ENCODE peak calls at places on chromosomes 16 and 17, in four cellular contexts. W, L, N and X are unnamed samples.

GRCh38 chr17:48026503-48027321 is 10.9 kb downstream of the COPZ2 start:
- DNase-seq in W (peak), N (peak), L (peak), X (peak)

GRCh38 chr17:39027037-39027436 is 59.8 kb upstream of the FBXO47 start:
- DNase-seq in N (peak), L (peak), W (peak), X (peak)

GRCh38 chr17:58319181-58320162 is 9.1 kb downstream of the TSPOAP1 start:
- DNase-seq in N (no peak), L (no peak), W (no peak), X (no peak)

GRCh38 chr16:13919330-13919682 is 648 bp upstream of the ERCC4 start:
- DNase-seq in L (no peak), N (no peak), W (peak), X (no peak)

GRCh38 chr16:16083421-16084156 is 134.2 kb downstream of the ABCC1 start:
- DNase-seq in N (no peak), L (no peak), W (no peak), X (no peak)

GRCh38 chr16:14011846-14012245 is 59.3 kb upstream of the MRTFB start:
- DNase-seq in N (no peak), L (no peak), W (peak), X (no peak)

GRCh38 chr17:50613596-50613995 is 21.1 kb upstream of the ABCC3 start:
- DNase-seq in W (no peak), N (no peak), L (no peak), X (no peak)

GRCh38 chr17:6940186-6940649 is 55.6 kb upstream of the ALOX12 start:
- DNase-seq in N (no peak), L (peak), W (no peak), X (no peak)

GRCh38 chr16:7025616-7026190 is 306.9 kb upstream of the RBFOX1 start:
- DNase-seq in L (peak), W (peak), N (no peak), X (peak)

GRCh38 chr16:80683646-80684045 is 120.8 kb downstream of the CDYL2 start:
- DNase-seq in N (no peak), W (no peak), L (no peak), X (no peak)

GRCh38 chr17:60910415-60910814 is 232.8 kb downstream of the BCAS3 start:
- DNase-seq in N (no peak), L (no peak), W (no peak), X (no peak)

GRCh38 chr17:48055531-48056245 is 7.5 kb downstream of the NFE2L1 start:
- DNase-seq in W (no peak), L (no peak), N (peak), X (no peak)

GRCh38 chr17:48001187-48001586 is 30.3 kb downstream of the CDK5RAP3 start:
- DNase-seq in N (no peak), W (no peak), L (no peak), X (no peak)

GRCh38 chr17:8894673-8895578 is 27.5 kb upstream of the PIK3R6 start:
- DNase-seq in L (peak), N (peak), W (peak), X (peak)

GRCh38 chr17:7857724-7858486 is at the start of gene CYB5D1:
- DNase-seq in N (peak), W (peak), L (peak), X (peak)

GRCh38 chr16:74748042-74748709 is 26.4 kb downstream of the FA2H start:
- DNase-seq in L (peak), N (no peak), W (no peak), X (no peak)

GRCh38 chr16:50938923-50939322 is 197.0 kb downstream of the CYLD start:
- DNase-seq in N (no peak), W (no peak), L (no peak), X (no peak)